ENCODE peak calls at places on chromosomes 5 and 9, in ten cellular contexts. P is globus pallidus; X is SK-N-SH; Q is stimulated activated CD8-positive, alpha-beta memory T cell treated with anti-CD3 and anti-CD28 coated beads, Interleukin-15, amount 100 ng/mL, for 1 hour; G is foreskin melanocyte; L is RPMI7951; O is stimulated activated CD4-positive, alpha-beta T cell treated with anti-CD3 and anti-CD28 coated beads, Interleukin-15, amount 100 ng/mL, for 1 hour; E is ACHN; C is AML-193; R is central memory CD4-positive, alpha-beta T cell. U is an unnamed sample.

GRCh38 chr9:86706391-86706790 is 240.9 kb downstream of the GAS1 start:
- DNase-seq in P (no peak), X (no peak), Q (no peak), G (no peak), L (no peak), O (no peak), E (no peak), C (no peak), R (no peak), U (no peak)

GRCh38 chr5:154610321-154611154 is 132.5 kb upstream of the HAND1 start:
- DNase-seq in P (peak), X (peak), Q (no peak), G (peak), L (peak), O (peak), E (peak), C (peak), R (peak), U (peak)

GRCh38 chr9:135608294-135608998 is 30.9 kb downstream of the GLT6D1 start:
- DNase-seq in P (no peak), X (peak), Q (no peak), G (no peak), L (no peak), O (no peak), E (no peak), C (no peak), R (no peak), U (no peak)

GRCh38 chr5:174427304-174427703 is 297.1 kb upstream of the MSX2 start:
- DNase-seq in P (no peak), X (no peak), Q (no peak), G (no peak), L (no peak), O (no peak), E (no peak), C (no peak), R (no peak), U (no peak)

GRCh38 chr5:3200356-3200755 is 395.3 kb upstream of the IRX1 start:
- DNase-seq in P (no peak), X (no peak), Q (no peak), G (no peak), L (no peak), O (no peak), E (no peak), C (no peak), R (no peak), U (no peak)

GRCh38 chr9:136671646-136672430 is 9.1 kb downstream of the EGFL7 start:
- DNase-seq in P (no peak), X (peak), Q (peak), G (no peak), L (no peak), O (peak), E (peak), C (peak), R (no peak), U (no peak)

GRCh38 chr5:116237917-116238502 is 153.2 kb downstream of the COMMD10 start:
- DNase-seq in P (no peak), X (no peak), Q (no peak), G (no peak), L (peak), O (no peak), E (peak), C (no peak), R (no peak), U (no peak)

GRCh38 chr9:87516931-87517300 is 19.2 kb downstream of the DAPK1 start:
- DNase-seq in P (no peak), X (no peak), Q (no peak), G (no peak), L (no peak), O (no peak), E (no peak), C (no peak), R (no peak), U (no peak)

GRCh38 chr5:120394259-120394658 is 69.8 kb upstream of the PRR16 start:
- DNase-seq in P (no peak), X (no peak), Q (no peak), G (no peak), L (no peak), O (no peak), E (no peak), C (no peak), R (no peak), U (no peak)

GRCh38 chr9:95425910-95426551 is 90.7 kb downstream of the PTCH1 start:
- DNase-seq in P (no peak), X (no peak), Q (no peak), G (no peak), L (peak), O (no peak), E (peak), C (no peak), R (no peak), U (no peak)

GRCh38 chr5:142925795-142926194 is 155.6 kb downstream of the ARHGAP26 start:
- DNase-seq in P (no peak), X (no peak), Q (no peak), G (no peak), L (peak), O (no peak), E (no peak), C (no peak), R (no peak), U (no peak)

GRCh38 chr5:66565878-66566277 is 30.3 kb upstream of the MAST4 start:
- DNase-seq in P (no peak), X (no peak), Q (no peak), G (no peak), L (no peak), O (no peak), E (no peak), C (no peak), R (no peak), U (no peak)

GRCh38 chr5:7802855-7803254 is 48.1 kb downstream of the CFAP90 start:
- DNase-seq in P (no peak), X (no peak), Q (no peak), G (no peak), L (peak), O (no peak), E (no peak), C (peak), R (no peak), U (no peak)

GRCh38 chr5:175657593-175658271 is at the start of gene HRH2:
- DNase-seq in P (peak), X (peak), Q (no peak), G (peak), L (peak), O (peak), E (peak), C (peak), R (peak), U (no peak)

GRCh38 chr9:127140181-127140580 is 17.7 kb upstream of the ANGPTL2 start:
- DNase-seq in P (no peak), X (no peak), Q (no peak), G (no peak), L (no peak), O (no peak), E (no peak), C (no peak), R (no peak), U (peak)

GRCh38 chr9:118618744-118619299 is 750.4 kb downstream of the BRINP1 start:
- DNase-seq in P (no peak), X (no peak), Q (no peak), G (no peak), L (no peak), O (no peak), E (no peak), C (no peak), R (no peak), U (no peak)

GRCh38 chr5:60668715-60669304 is 31.2 kb downstream of the DEPDC1B start:
- DNase-seq in P (peak), X (peak), Q (no peak), G (peak), L (peak), O (no peak), E (peak), C (peak), R (peak), U (no peak)

U was measured in breast epithelium.